ENCODE peak calls at places on chromosomes 2 and 18, in eight cellular contexts. N is thoracic aorta; V is adrenal gland; G is left ventricle myocardium inferior; Y is AG04450; M is A549; I is OCI-LY7; K is CD4-positive, alpha-beta T cell. F is an unnamed sample. For H3K9me3, the result is how much of the 10 kb centered on the place peaks cover.

GRCh38 chr18:34729264-34729663 is 19.2 kb downstream of the DTNA start:
- DNase-seq in N (no peak), G (no peak), V (peak), K (no peak), Y (no peak), M (peak), I (peak), F (no peak)

GRCh38 chr2:177495945-177496344 is 103.4 kb downstream of the AGPS start:
- DNase-seq in I (no peak), V (no peak), N (no peak), K (no peak), G (no peak), M (no peak), Y (no peak), F (no peak)

GRCh38 chr2:238635637-238636036 is 208.9 kb downstream of the ASB1 start:
- DNase-seq in I (no peak), Y (no peak), M (no peak), V (no peak), G (no peak), N (no peak), K (no peak), F (no peak)

GRCh38 chr18:46338213-46338612 is 234.0 kb downstream of the HAUS1 start:
- DNase-seq in M (no peak), V (no peak), N (no peak), I (no peak), K (no peak), G (no peak), Y (no peak), F (no peak)

GRCh38 chr2:53515435-53516332 is 251.9 kb upstream of the CHAC2 start:
- DNase-seq in G (no peak), V (no peak), K (no peak), M (peak), N (no peak), I (no peak), Y (no peak), F (no peak)

GRCh38 chr2:111617804-111618576 is 266.0 kb downstream of the ANAPC1 start:
- DNase-seq in Y (no peak), G (peak), N (no peak), I (no peak), K (no peak), V (peak), M (no peak), F (no peak)

GRCh38 chr2:42653039-42653438 is 84.6 kb downstream of the MTA3 start:
- DNase-seq in V (no peak), G (no peak), N (no peak), K (no peak), I (no peak), M (no peak), Y (no peak), F (no peak)

GRCh38 chr2:157338013-157338412 is 12.4 kb upstream of the ERMN start:
- DNase-seq in M (no peak), I (no peak), Y (no peak), G (no peak), V (no peak), N (no peak), K (no peak), F (no peak)

GRCh38 chr18:63119647-63120046 is 199.9 kb downstream of the BCL2 start:
- DNase-seq in Y (no peak), V (no peak), G (no peak), N (no peak), I (no peak), K (no peak), M (peak), F (no peak)

GRCh38 chr2:84850471-84850870 is 30.4 kb downstream of the TRABD2A start:
- DNase-seq in K (no peak), V (no peak), Y (no peak), G (no peak), N (no peak), I (no peak), M (no peak), F (no peak)
- H3K9me3 ChIP-seq in K (under half), V (under half), Y (under half), G (under half), N (under half), I (under half), M (under half), F (under half)

DNA sequence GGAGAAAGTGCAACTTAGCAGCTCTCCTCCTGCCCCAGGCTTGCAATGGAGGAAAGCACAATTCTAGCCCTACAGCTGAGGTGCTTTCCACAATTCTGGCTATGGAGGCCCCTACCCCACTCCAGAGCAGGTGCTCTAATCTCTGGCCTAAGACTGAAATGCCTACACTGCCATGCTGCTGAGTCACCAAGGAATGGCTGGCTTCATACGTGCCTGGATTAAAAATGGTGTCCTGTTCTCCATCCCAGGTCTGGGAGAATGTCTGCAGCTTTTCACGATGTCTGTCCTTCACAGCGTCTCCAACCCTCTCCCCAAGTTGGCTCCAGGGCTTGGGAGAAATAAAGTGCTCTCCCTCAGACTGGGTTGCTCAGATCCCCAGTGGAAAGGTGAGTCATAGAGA is 48.5 kb downstream of the MBOAT2 start:
- DNase-seq in I (no peak), Y (no peak), V (no peak), N (no peak), K (no peak), M (no peak), G (no peak), F (no peak)
- H3K9me3 ChIP-seq in I (under half), Y (under half), V (under half), N (under half), K (under half), M (half or more), G (under half), F (under half)

GRCh38 chr2:99279969-99280695 is 20.9 kb downstream of the LYG1 start:
- DNase-seq in V (no peak), K (no peak), M (no peak), N (no peak), G (no peak), Y (no peak), I (no peak), F (no peak)
- H3K9me3 ChIP-seq in V (under half), K (under half), M (under half), N (under half), G (under half), Y (under half), I (under half), F (under half)

GRCh38 chr2:65049010-65049639 is 7.1 kb upstream of the CEP68 start:
- DNase-seq in I (no peak), K (no peak), G (no peak), M (no peak), V (no peak), N (no peak), Y (no peak), F (no peak)
- H3K9me3 ChIP-seq in I (under half), K (under half), G (under half), M (under half), V (under half), N (under half), Y (under half), F (under half)

DNA sequence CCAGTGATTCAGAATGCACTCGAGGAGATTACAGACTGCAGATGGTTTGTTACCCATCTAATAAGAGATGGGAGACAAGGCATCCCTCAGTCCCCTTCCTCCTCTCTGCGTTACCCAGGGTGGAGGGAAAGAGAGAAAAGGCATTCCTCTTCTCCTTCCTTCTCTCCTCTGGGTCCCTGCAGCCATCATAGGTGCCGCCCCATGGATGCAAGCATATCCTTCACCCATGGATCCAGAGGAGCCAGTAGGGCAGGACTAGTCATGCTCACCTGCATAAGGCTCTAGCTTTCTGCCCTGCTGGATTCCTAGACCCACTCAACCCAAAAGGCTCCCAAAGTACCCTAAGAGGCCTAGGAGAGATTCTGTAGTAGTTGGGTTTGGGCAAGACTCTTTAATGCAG is 20.4 kb downstream of the CMPK2 start:
- DNase-seq in I (peak), N (no peak), G (no peak), K (no peak), V (no peak), M (peak), Y (no peak), F (no peak)
- H3K9me3 ChIP-seq in I (under half), N (half or more), G (half or more), K (half or more), V (under half), M (under half), Y (under half), F (under half)

GRCh38 chr18:64273724-64274123 is 124.8 kb upstream of the LINC00305 start:
- DNase-seq in Y (no peak), K (no peak), N (no peak), M (no peak), I (no peak), G (no peak), V (no peak), F (no peak)
- H3K9me3 ChIP-seq in Y (under half), K (under half), N (under half), M (under half), I (under half), G (under half), V (under half), F (under half)